ENCODE peak calls at places on chromosomes 1 and 21, in ten cellular contexts. O is adipocyte; J is NCI-H1105; T is activated naive CD4-positive, alpha-beta T cell; K is HL-60; U is lower leg skin; G is substantia nigra; M is foreskin fibroblast; H is NCI-H2081; X is neural crest cell. F is an unnamed sample.

GRCh38 chr1:2594001-2594640 is 7.5 kb downstream of the PRXL2B start:
- DNase-seq in U (no peak), X (no peak), T (no peak), M (peak), K (no peak), G (no peak), H (peak), J (peak), O (peak), F (no peak)

GRCh38 chr1:44326821-44327465 is 28.1 kb downstream of the ERI3 start:
- DNase-seq in H (no peak), G (no peak), M (no peak), T (no peak), U (no peak), O (peak), J (no peak), K (no peak), X (no peak), F (no peak)

GRCh38 chr1:1285618-1286311 is 5.5 kb downstream of the SCNN1D start:
- DNase-seq in O (no peak), X (no peak), U (no peak), H (no peak), K (no peak), J (no peak), G (no peak), T (no peak), M (no peak), F (no peak)

GRCh38 chr1:4061521-4062031 is 161.5 kb upstream of the C1orf174 start:
- DNase-seq in O (no peak), H (no peak), M (no peak), U (no peak), K (no peak), J (no peak), T (no peak), X (no peak), G (no peak), F (no peak)

GRCh38 chr21:25350056-25350455 is 257.2 kb downstream of the MRPL39 start:
- DNase-seq in X (no peak), T (no peak), H (no peak), G (no peak), U (no peak), O (peak), J (no peak), M (peak), K (no peak), F (no peak)

GRCh38 chr1:231157311-231157710 is 4.5 kb upstream of the TRIM67 start:
- DNase-seq in K (no peak), X (no peak), O (peak), T (no peak), H (no peak), J (no peak), M (no peak), G (no peak), U (no peak), F (no peak)

GRCh38 chr21:37006521-37007291 is at the start of gene RIPPLY3:
- DNase-seq in T (no peak), M (peak), O (peak), H (no peak), J (no peak), U (no peak), X (peak), K (peak), G (no peak), F (no peak)

GRCh38 chr1:10253755-10254154 is 43.4 kb downstream of the KIF1B start:
- DNase-seq in M (peak), H (no peak), U (peak), G (no peak), X (no peak), O (peak), J (no peak), K (no peak), T (no peak), F (no peak)

GRCh38 chr1:3468236-3469103 is 14.0 kb downstream of the ARHGEF16 start:
- DNase-seq in O (no peak), M (no peak), K (no peak), J (no peak), G (no peak), U (no peak), X (no peak), T (no peak), H (no peak), F (peak)

GRCh38 chr1:159441360-159441759 is 1.8 kb downstream of the OR10J1 start:
- DNase-seq in U (no peak), G (no peak), T (no peak), O (no peak), K (no peak), M (no peak), X (no peak), J (no peak), H (no peak), F (no peak)

GRCh38 chr1:12405325-12406217 is 175.7 kb downstream of the VPS13D start:
- DNase-seq in M (peak), U (no peak), J (no peak), K (no peak), T (no peak), H (no peak), O (peak), G (no peak), X (no peak), F (no peak)